ENCODE peak calls at places on chromosomes 2 and 18, in ten cellular contexts. K is body of pancreas, F is adrenal gland, Y is heart left ventricle, E is IMR-90, M is HCT116, N is GM12878, Z is HepG2, Q is A549, X is Peyer's patch. C is an unnamed sample.

GRCh38 chr2:240646061-240646899 is 21.0 kb downstream of the GPR35 start:
- DNase-seq in K (no peak), Z (no peak), Q (no peak), N (no peak), F (peak; percentile 39), M (no peak), E (no peak), X (peak; percentile 12), Y (no peak), C (no peak)

GRCh38 chr2:166239548-166239947 is 111.7 kb upstream of the SCN1A start:
- DNase-seq in Q (peak; percentile 6), F (no peak), K (no peak), N (no peak), M (no peak), Y (no peak), E (peak; percentile 96), X (no peak), Z (no peak), C (no peak)

GRCh38 chr2:84854835-84855234 is 26.0 kb downstream of the TRABD2A start:
- DNase-seq in Y (no peak), N (no peak), K (no peak), Q (no peak), E (no peak), F (no peak), Z (no peak), X (no peak), M (no peak), C (no peak)

GRCh38 chr2:147715807-147716206 is 129.0 kb upstream of the ACVR2A start:
- DNase-seq in Y (no peak), F (no peak), E (no peak), N (peak; percentile 19), X (no peak), Q (no peak), Z (no peak), K (no peak), M (no peak), C (no peak)

GRCh38 chr2:9138507-9139085 is 68.0 kb upstream of the ASAP2 start:
- DNase-seq in E (no peak), Y (no peak), N (no peak), K (no peak), Q (peak; percentile 65), M (no peak), Z (no peak), F (no peak), X (no peak), C (no peak)

GRCh38 chr2:152376968-152377367 is 42.0 kb downstream of the FMNL2 start:
- DNase-seq in N (no peak), Y (no peak), K (no peak), E (no peak), F (no peak), X (no peak), Z (no peak), M (no peak), Q (no peak), C (no peak)

GRCh38 chr2:24304621-24305020 is 55.7 kb downstream of the ITSN2 start:
- DNase-seq in E (peak; percentile 54), Z (no peak), N (no peak), Q (no peak), Y (no peak), K (no peak), M (no peak), F (no peak), X (no peak), C (no peak)

GRCh38 chr2:30769891-30770462 is 37.3 kb downstream of the CAPN13 start:
- DNase-seq in X (no peak), N (no peak), M (no peak), Q (no peak), E (no peak), Y (no peak), Z (no peak), K (no peak), F (peak; percentile 48), C (no peak)

GRCh38 chr18:8212893-8213805 is 396.1 kb upstream of the RAB12 start:
- DNase-seq in N (no peak), Z (no peak), Q (no peak), M (no peak), Y (no peak), X (no peak), E (peak; percentile 94), K (no peak), F (no peak), C (no peak)

DNA sequence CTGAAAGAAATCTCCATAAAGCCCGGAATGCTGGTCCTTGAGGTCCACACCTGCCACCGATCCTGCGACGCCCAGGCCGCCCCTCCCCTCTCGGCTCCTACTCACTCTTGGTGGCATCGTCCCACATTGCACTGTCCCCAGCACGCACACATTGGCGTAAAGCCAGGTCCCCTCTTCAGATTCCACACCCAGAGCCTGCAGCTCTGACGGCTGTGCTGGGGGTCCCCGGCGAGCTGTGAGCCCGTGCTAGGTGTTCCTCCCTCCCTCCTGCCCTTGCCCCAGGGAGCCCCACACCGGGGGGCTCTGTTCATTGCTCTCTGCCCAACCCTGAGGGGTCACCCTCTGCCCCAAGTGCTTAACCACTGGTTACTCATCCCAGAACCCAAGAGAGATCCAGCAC is 8.5 kb downstream of the TPO start:
- DNase-seq in N (no peak), M (no peak), X (peak; percentile 4), Z (no peak), K (no peak), E (no peak), Y (no peak), Q (no peak), F (no peak), C (no peak)
- TF ChIP-seq POLR2A in N (no peak), M (no peak), X (no peak), Z (no peak), K (no peak), E (no peak), Y (no peak), Q (no peak), F (no peak), C (no peak)

DNA sequence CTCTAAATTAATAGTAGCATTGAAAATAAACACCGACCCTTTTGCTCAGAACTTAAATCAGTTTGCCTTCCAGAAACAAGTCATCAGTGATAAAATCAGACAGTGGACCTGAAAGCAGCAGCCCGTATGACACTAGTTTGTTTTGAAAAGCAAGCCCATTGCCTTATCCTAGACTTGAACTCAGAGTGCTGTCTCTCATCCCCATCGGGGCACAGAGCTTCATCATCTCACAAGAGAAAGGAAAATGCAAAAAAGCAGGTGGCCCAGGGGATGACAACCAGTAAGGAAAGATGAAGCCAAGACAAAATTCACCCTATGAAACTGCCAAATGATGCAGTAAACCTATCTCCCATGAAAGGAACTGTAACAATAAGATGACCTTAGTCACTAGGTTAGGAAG is 71.2 kb downstream of the CERKL start:
- DNase-seq in K (no peak), Y (no peak), M (no peak), E (no peak), N (no peak), F (no peak), Z (no peak), Q (no peak), X (no peak), C (no peak)
- H3K4me1 ChIP-seq in K (peaks cover 12% of the 10 kb centered on the region), Y (no peaks in the 10 kb centered on the region), M (no peaks in the 10 kb centered on the region), E (no peaks in the 10 kb centered on the region), N (peaks cover 11% of the 10 kb centered on the region), F (no peaks in the 10 kb centered on the region), Z (peaks cover 8% of the 10 kb centered on the region), Q (peaks cover 19% of the 10 kb centered on the region), X (no peaks in the 10 kb centered on the region), C (no peaks in the 10 kb centered on the region)

GRCh38 chr2:43170733-43171101 is 55.7 kb downstream of the ZFP36L2 start:
- DNase-seq in E (no peak), Y (no peak), Q (no peak), M (no peak), X (peak; percentile 40), N (no peak), F (no peak), K (no peak), Z (no peak), C (no peak)

GRCh38 chr2:43171789-43172188 is 54.6 kb downstream of the ZFP36L2 start:
- DNase-seq in N (no peak), X (peak; percentile 47), Z (peak; percentile 60), E (peak; percentile 66), F (peak; percentile 85), K (no peak), M (no peak), Q (no peak), Y (peak; percentile 79), C (no peak)

GRCh38 chr2:43169987-43170732 is 56.2 kb downstream of the ZFP36L2 start:
- DNase-seq in X (peak; percentile 59), Q (no peak), E (no peak), N (no peak), Z (no peak), F (no peak), K (peak; percentile 68), Y (no peak), M (no peak), C (peak; percentile 74)

GRCh38 chr2:43168016-43168369 is 58.4 kb downstream of the ZFP36L2 start:
- DNase-seq in E (no peak), K (no peak), X (no peak), Q (no peak), F (no peak), Z (no peak), Y (no peak), M (no peak), N (no peak), C (no peak)

DNA sequence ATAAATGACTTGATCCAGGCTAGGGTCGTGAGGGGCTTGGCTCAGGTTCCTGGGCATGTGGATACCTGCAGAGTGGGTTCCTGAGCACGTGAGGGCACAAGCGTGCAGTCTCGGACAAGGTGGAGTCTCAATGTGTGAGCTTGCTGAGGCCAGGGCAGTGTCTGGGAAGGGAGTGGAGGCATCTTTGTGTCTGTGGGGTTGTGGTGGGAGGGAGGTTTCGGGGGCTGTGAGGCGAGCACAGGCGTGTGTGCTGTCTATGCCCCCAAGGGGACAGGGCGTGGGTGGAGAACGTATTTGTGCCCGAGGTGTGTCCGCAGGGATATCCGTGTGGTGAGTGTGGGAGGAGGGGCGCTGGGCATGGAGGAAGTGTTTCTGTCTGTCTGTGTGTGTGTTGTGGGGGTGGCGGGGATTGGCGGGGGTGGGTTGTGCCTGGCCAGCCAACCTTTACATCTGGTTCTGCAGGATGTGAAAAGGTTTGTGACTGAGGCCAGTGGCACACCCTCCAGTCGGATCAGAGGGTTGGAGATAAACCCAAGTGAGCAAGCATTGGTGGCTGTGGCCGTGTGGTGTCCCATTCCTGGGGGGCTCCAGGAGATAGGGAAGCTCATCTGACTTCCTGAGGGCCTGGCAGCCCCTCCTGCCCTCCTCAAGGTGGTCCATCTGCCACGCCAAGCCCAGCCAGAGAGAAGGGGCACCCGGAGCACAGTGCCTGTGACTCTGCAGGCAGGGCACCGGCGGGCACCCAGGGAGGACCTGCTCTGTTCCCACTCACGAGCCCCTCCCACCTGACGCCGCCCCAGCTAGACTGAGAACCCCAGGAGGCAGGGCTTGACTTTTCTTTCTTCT is 57.1 kb downstream of the ZFP36L2 start:
- DNase-seq in Q (no peak), M (no peak), Z (no peak), N (peak; percentile 77), Y (peak; percentile 48), E (no peak), K (no peak), X (peak; percentile 95), F (peak; percentile 66), C (no peak)
- TF ChIP-seq CTCF in Q (no peak), M (no peak), Z (peak; percentile 53), N (no peak), Y (no peak), E (no peak), K (no peak), X (peak; percentile 7), F (no peak), C (no peak)

GRCh38 chr2:20596973-20597867 is 53.7 kb downstream of the HS1BP3 start:
- DNase-seq in N (no peak), K (peak; percentile 51), M (no peak), Y (peak; percentile 83), Z (peak; percentile 100), E (no peak), X (no peak), Q (no peak), F (peak; percentile 96), C (peak; percentile 90)
- TF ChIP-seq POLR2A in N (no peak), K (no peak), M (no peak), Y (peak; percentile 32), Z (no peak), E (no peak), X (no peak), Q (no peak), F (peak; percentile 49), C (peak; percentile 77)

GRCh38 chr2:173199303-173199702 is 123.7 kb downstream of the MAP3K20 start:
- DNase-seq in N (no peak), E (no peak), Q (no peak), K (no peak), Y (no peak), F (no peak), Z (no peak), X (no peak), M (no peak), C (no peak)
- H3K4me1 ChIP-seq in N (no peaks in the 10 kb centered on the region), E (peaks cover 2% of the 10 kb centered on the region), Q (peaks cover 11% of the 10 kb centered on the region), K (no peaks in the 10 kb centered on the region), Y (peaks cover 17% of the 10 kb centered on the region), F (peaks cover 9% of the 10 kb centered on the region), Z (no peaks in the 10 kb centered on the region), X (no peaks in the 10 kb centered on the region), M (no peaks in the 10 kb centered on the region), C (no peaks in the 10 kb centered on the region)

C was measured in right lobe of liver.